ENCODE peak calls at places on chromosome 2, in seven cellular contexts. One of them, this sample, is unnamed.

GRCh38 chr2:146850746-146851145 is 994.1 kb upstream of the ACVR2A start:
- DNase-seq in activated T-cell treated with anti-CD3 and anti-CD28 coated beads, Interleukin-2, amount 50 U/mL, for 24 hours: no peak
- DNase-seq in heart right ventricle: no peak
- DNase-seq in AG04450: no peak
- DNase-seq in ovary: no peak
- DNase-seq in activated CD4-positive, alpha-beta T cell treated with anti-CD3 and anti-CD28 coated beads, Interleukin-2, amount 10 ng/mL, durations not matched to agents 7 days and 5 days: no peak
- DNase-seq in iPS DF 19.7: no peak
- DNase-seq in this sample: no peak

GRCh38 chr2:40208478-40208877 is 243.4 kb downstream of the SLC8A1 start:
- DNase-seq in AG04450: no peak
- DNase-seq in iPS DF 19.7: no peak
- DNase-seq in activated T-cell treated with anti-CD3 and anti-CD28 coated beads, Interleukin-2, amount 50 U/mL, for 24 hours: no peak
- DNase-seq in ovary: no peak
- DNase-seq in heart right ventricle: no peak
- DNase-seq in activated CD4-positive, alpha-beta T cell treated with anti-CD3 and anti-CD28 coated beads, Interleukin-2, amount 10 ng/mL, durations not matched to agents 7 days and 5 days: no peak
- DNase-seq in this sample: no peak

GRCh38 chr2:28606986-28607441 is 111.2 kb downstream of the PLB1 start:
- DNase-seq in iPS DF 19.7: no peak
- DNase-seq in heart right ventricle: no peak
- DNase-seq in ovary: no peak
- DNase-seq in activated T-cell treated with anti-CD3 and anti-CD28 coated beads, Interleukin-2, amount 50 U/mL, for 24 hours: no peak
- DNase-seq in AG04450: no peak
- DNase-seq in activated CD4-positive, alpha-beta T cell treated with anti-CD3 and anti-CD28 coated beads, Interleukin-2, amount 10 ng/mL, durations not matched to agents 7 days and 5 days: no peak
- DNase-seq in this sample: no peak

GRCh38 chr2:65278450-65279030 is 50.9 kb downstream of the ACTR2 start:
- DNase-seq in AG04450: no peak
- DNase-seq in activated CD4-positive, alpha-beta T cell treated with anti-CD3 and anti-CD28 coated beads, Interleukin-2, amount 10 ng/mL, durations not matched to agents 7 days and 5 days: no peak
- DNase-seq in ovary: no peak
- DNase-seq in heart right ventricle: no peak
- DNase-seq in iPS DF 19.7: no peak
- DNase-seq in activated T-cell treated with anti-CD3 and anti-CD28 coated beads, Interleukin-2, amount 50 U/mL, for 24 hours: no peak
- DNase-seq in this sample: no peak

GRCh38 chr2:42903821-42904575 is 111.6 kb upstream of the HAAO start:
- DNase-seq in ovary: no peak
- DNase-seq in activated CD4-positive, alpha-beta T cell treated with anti-CD3 and anti-CD28 coated beads, Interleukin-2, amount 10 ng/mL, durations not matched to agents 7 days and 5 days: no peak
- DNase-seq in AG04450: no peak
- DNase-seq in activated T-cell treated with anti-CD3 and anti-CD28 coated beads, Interleukin-2, amount 50 U/mL, for 24 hours: no peak
- DNase-seq in iPS DF 19.7: no peak
- DNase-seq in heart right ventricle: peak; percentile 33
- DNase-seq in this sample: no peak

GRCh38 chr2:213834331-213834730 is 550.1 kb downstream of the SPAG16 start:
- DNase-seq in ovary: no peak
- DNase-seq in AG04450: peak; percentile 56
- DNase-seq in iPS DF 19.7: no peak
- DNase-seq in heart right ventricle: no peak
- DNase-seq in activated CD4-positive, alpha-beta T cell treated with anti-CD3 and anti-CD28 coated beads, Interleukin-2, amount 10 ng/mL, durations not matched to agents 7 days and 5 days: no peak
- DNase-seq in activated T-cell treated with anti-CD3 and anti-CD28 coated beads, Interleukin-2, amount 50 U/mL, for 24 hours: no peak
- DNase-seq in this sample: no peak

GRCh38 chr2:200509227-200509607 is 651 bp downstream of the KCTD18 start:
- DNase-seq in ovary: peak; percentile 24
- DNase-seq in activated CD4-positive, alpha-beta T cell treated with anti-CD3 and anti-CD28 coated beads, Interleukin-2, amount 10 ng/mL, durations not matched to agents 7 days and 5 days: no peak
- DNase-seq in activated T-cell treated with anti-CD3 and anti-CD28 coated beads, Interleukin-2, amount 50 U/mL, for 24 hours: peak; percentile 50
- DNase-seq in iPS DF 19.7: no peak
- DNase-seq in heart right ventricle: peak; percentile 10
- DNase-seq in AG04450: no peak
- DNase-seq in this sample: peak; percentile 7

GRCh38 chr2:23614701-23615100 is 229.7 kb downstream of the KLHL29 start:
- DNase-seq in ovary: no peak
- DNase-seq in activated T-cell treated with anti-CD3 and anti-CD28 coated beads, Interleukin-2, amount 50 U/mL, for 24 hours: no peak
- DNase-seq in iPS DF 19.7: no peak
- DNase-seq in activated CD4-positive, alpha-beta T cell treated with anti-CD3 and anti-CD28 coated beads, Interleukin-2, amount 10 ng/mL, durations not matched to agents 7 days and 5 days: no peak
- DNase-seq in AG04450: no peak
- DNase-seq in heart right ventricle: no peak
- DNase-seq in this sample: no peak

GRCh38 chr2:63790913-63791312 is 50.8 kb upstream of the UGP2 start:
- DNase-seq in activated CD4-positive, alpha-beta T cell treated with anti-CD3 and anti-CD28 coated beads, Interleukin-2, amount 10 ng/mL, durations not matched to agents 7 days and 5 days: no peak
- DNase-seq in ovary: no peak
- DNase-seq in iPS DF 19.7: no peak
- DNase-seq in AG04450: peak; percentile 59
- DNase-seq in heart right ventricle: no peak
- DNase-seq in activated T-cell treated with anti-CD3 and anti-CD28 coated beads, Interleukin-2, amount 50 U/mL, for 24 hours: no peak
- DNase-seq in this sample: no peak

GRCh38 chr2:131027566-131028528 is 65.4 kb downstream of the FAM168B start:
- DNase-seq in iPS DF 19.7: no peak
- DNase-seq in heart right ventricle: no peak
- DNase-seq in ovary: no peak
- DNase-seq in activated CD4-positive, alpha-beta T cell treated with anti-CD3 and anti-CD28 coated beads, Interleukin-2, amount 10 ng/mL, durations not matched to agents 7 days and 5 days: peak; percentile 1
- DNase-seq in AG04450: no peak
- DNase-seq in activated T-cell treated with anti-CD3 and anti-CD28 coated beads, Interleukin-2, amount 50 U/mL, for 24 hours: no peak
- DNase-seq in this sample: no peak

GRCh38 chr2:16248571-16249105 is 308.3 kb downstream of the MYCN start:
- DNase-seq in ovary: no peak
- DNase-seq in heart right ventricle: no peak
- DNase-seq in activated CD4-positive, alpha-beta T cell treated with anti-CD3 and anti-CD28 coated beads, Interleukin-2, amount 10 ng/mL, durations not matched to agents 7 days and 5 days: no peak
- DNase-seq in iPS DF 19.7: no peak
- DNase-seq in AG04450: no peak
- DNase-seq in activated T-cell treated with anti-CD3 and anti-CD28 coated beads, Interleukin-2, amount 50 U/mL, for 24 hours: no peak
- DNase-seq in this sample: no peak

GRCh38 chr2:28360066-28360741 is 32.5 kb upstream of the FOSL2 start:
- DNase-seq in ovary: no peak
- DNase-seq in heart right ventricle: no peak
- DNase-seq in iPS DF 19.7: no peak
- DNase-seq in AG04450: no peak
- DNase-seq in activated CD4-positive, alpha-beta T cell treated with anti-CD3 and anti-CD28 coated beads, Interleukin-2, amount 10 ng/mL, durations not matched to agents 7 days and 5 days: no peak
- DNase-seq in activated T-cell treated with anti-CD3 and anti-CD28 coated beads, Interleukin-2, amount 50 U/mL, for 24 hours: no peak
- DNase-seq in this sample: no peak

GRCh38 chr2:238091426-238092060 is 8.6 kb upstream of the ESPNL start:
- DNase-seq in heart right ventricle: no peak
- DNase-seq in activated T-cell treated with anti-CD3 and anti-CD28 coated beads, Interleukin-2, amount 50 U/mL, for 24 hours: no peak
- DNase-seq in ovary: peak; percentile 7
- DNase-seq in iPS DF 19.7: no peak
- DNase-seq in AG04450: no peak
- DNase-seq in activated CD4-positive, alpha-beta T cell treated with anti-CD3 and anti-CD28 coated beads, Interleukin-2, amount 10 ng/mL, durations not matched to agents 7 days and 5 days: no peak
- DNase-seq in this sample: no peak

GRCh38 chr2:11832531-11832930 is 86.1 kb downstream of the LPIN1 start:
- DNase-seq in AG04450: no peak
- DNase-seq in activated T-cell treated with anti-CD3 and anti-CD28 coated beads, Interleukin-2, amount 50 U/mL, for 24 hours: no peak
- DNase-seq in ovary: no peak
- DNase-seq in activated CD4-positive, alpha-beta T cell treated with anti-CD3 and anti-CD28 coated beads, Interleukin-2, amount 10 ng/mL, durations not matched to agents 7 days and 5 days: no peak
- DNase-seq in heart right ventricle: no peak
- DNase-seq in iPS DF 19.7: no peak
- DNase-seq in this sample: peak; percentile 19

GRCh38 chr2:191319181-191319580 is 74.0 kb downstream of the MYO1B start:
- DNase-seq in ovary: no peak
- DNase-seq in AG04450: no peak
- DNase-seq in activated CD4-positive, alpha-beta T cell treated with anti-CD3 and anti-CD28 coated beads, Interleukin-2, amount 10 ng/mL, durations not matched to agents 7 days and 5 days: no peak
- DNase-seq in heart right ventricle: no peak
- DNase-seq in iPS DF 19.7: no peak
- DNase-seq in activated T-cell treated with anti-CD3 and anti-CD28 coated beads, Interleukin-2, amount 50 U/mL, for 24 hours: no peak
- DNase-seq in this sample: no peak

GRCh38 chr2:99957724-99958123 is 184.7 kb downstream of the AFF3 start:
- DNase-seq in heart right ventricle: no peak
- DNase-seq in iPS DF 19.7: no peak
- DNase-seq in ovary: no peak
- DNase-seq in activated T-cell treated with anti-CD3 and anti-CD28 coated beads, Interleukin-2, amount 50 U/mL, for 24 hours: no peak
- DNase-seq in activated CD4-positive, alpha-beta T cell treated with anti-CD3 and anti-CD28 coated beads, Interleukin-2, amount 10 ng/mL, durations not matched to agents 7 days and 5 days: no peak
- DNase-seq in AG04450: no peak
- DNase-seq in this sample: no peak

GRCh38 chr2:96788393-96789244 is 27.4 kb upstream of the CNNM3 start:
- DNase-seq in activated T-cell treated with anti-CD3 and anti-CD28 coated beads, Interleukin-2, amount 50 U/mL, for 24 hours: no peak
- DNase-seq in iPS DF 19.7: no peak
- DNase-seq in AG04450: no peak
- DNase-seq in activated CD4-positive, alpha-beta T cell treated with anti-CD3 and anti-CD28 coated beads, Interleukin-2, amount 10 ng/mL, durations not matched to agents 7 days and 5 days: no peak
- DNase-seq in heart right ventricle: peak; percentile 70
- DNase-seq in ovary: no peak
- DNase-seq in this sample: no peak

GRCh38 chr2:214246417-214246816 is 164.4 kb upstream of the VWC2L start:
- DNase-seq in ovary: no peak
- DNase-seq in AG04450: no peak
- DNase-seq in activated CD4-positive, alpha-beta T cell treated with anti-CD3 and anti-CD28 coated beads, Interleukin-2, amount 10 ng/mL, durations not matched to agents 7 days and 5 days: no peak
- DNase-seq in activated T-cell treated with anti-CD3 and anti-CD28 coated beads, Interleukin-2, amount 50 U/mL, for 24 hours: no peak
- DNase-seq in heart right ventricle: no peak
- DNase-seq in iPS DF 19.7: no peak
- DNase-seq in this sample: no peak

GRCh38 chr2:12587729-12588522 is 128.8 kb upstream of the TRIB2 start:
- DNase-seq in AG04450: peak; percentile 80
- DNase-seq in activated T-cell treated with anti-CD3 and anti-CD28 coated beads, Interleukin-2, amount 50 U/mL, for 24 hours: peak; percentile 38
- DNase-seq in heart right ventricle: no peak
- DNase-seq in activated CD4-positive, alpha-beta T cell treated with anti-CD3 and anti-CD28 coated beads, Interleukin-2, amount 10 ng/mL, durations not matched to agents 7 days and 5 days: no peak
- DNase-seq in ovary: peak; percentile 37
- DNase-seq in iPS DF 19.7: no peak
- DNase-seq in this sample: peak; percentile 64

GRCh38 chr2:158102446-158102845 is 770 bp downstream of the UPP2 start:
- DNase-seq in activated T-cell treated with anti-CD3 and anti-CD28 coated beads, Interleukin-2, amount 50 U/mL, for 24 hours: no peak
- DNase-seq in activated CD4-positive, alpha-beta T cell treated with anti-CD3 and anti-CD28 coated beads, Interleukin-2, amount 10 ng/mL, durations not matched to agents 7 days and 5 days: no peak
- DNase-seq in AG04450: no peak
- DNase-seq in heart right ventricle: no peak
- DNase-seq in iPS DF 19.7: no peak
- DNase-seq in ovary: no peak
- DNase-seq in this sample: no peak

GRCh38 chr2:176104338-176105077 is 2.6 kb upstream of the HOXD11 start:
- DNase-seq in activated CD4-positive, alpha-beta T cell treated with anti-CD3 and anti-CD28 coated beads, Interleukin-2, amount 10 ng/mL, durations not matched to agents 7 days and 5 days: no peak
- DNase-seq in heart right ventricle: no peak
- DNase-seq in AG04450: no peak
- DNase-seq in iPS DF 19.7: no peak
- DNase-seq in ovary: no peak
- DNase-seq in activated T-cell treated with anti-CD3 and anti-CD28 coated beads, Interleukin-2, amount 50 U/mL, for 24 hours: peak; percentile 27
- DNase-seq in this sample: no peak

GRCh38 chr2:36965751-36966369 is 476 bp downstream of the STRN start:
- DNase-seq in activated CD4-positive, alpha-beta T cell treated with anti-CD3 and anti-CD28 coated beads, Interleukin-2, amount 10 ng/mL, durations not matched to agents 7 days and 5 days: peak; percentile 48
- DNase-seq in heart right ventricle: no peak
- DNase-seq in ovary: no peak
- DNase-seq in activated T-cell treated with anti-CD3 and anti-CD28 coated beads, Interleukin-2, amount 50 U/mL, for 24 hours: peak; percentile 61
- DNase-seq in AG04450: no peak
- DNase-seq in iPS DF 19.7: no peak
- DNase-seq in this sample: peak; percentile 35

GRCh38 chr2:156319811-156320490 is 12.6 kb downstream of the NR4A2 start:
- DNase-seq in activated CD4-positive, alpha-beta T cell treated with anti-CD3 and anti-CD28 coated beads, Interleukin-2, amount 10 ng/mL, durations not matched to agents 7 days and 5 days: no peak
- DNase-seq in heart right ventricle: peak; percentile 57
- DNase-seq in ovary: peak; percentile 43
- DNase-seq in AG04450: no peak
- DNase-seq in activated T-cell treated with anti-CD3 and anti-CD28 coated beads, Interleukin-2, amount 50 U/mL, for 24 hours: no peak
- DNase-seq in iPS DF 19.7: no peak
- DNase-seq in this sample: no peak

GRCh38 chr2:216619411-216620393 is 13.5 kb upstream of the IGFBP2 start:
- DNase-seq in heart right ventricle: no peak
- DNase-seq in activated CD4-positive, alpha-beta T cell treated with anti-CD3 and anti-CD28 coated beads, Interleukin-2, amount 10 ng/mL, durations not matched to agents 7 days and 5 days: no peak
- DNase-seq in iPS DF 19.7: no peak
- DNase-seq in ovary: no peak
- DNase-seq in activated T-cell treated with anti-CD3 and anti-CD28 coated beads, Interleukin-2, amount 50 U/mL, for 24 hours: no peak
- DNase-seq in AG04450: no peak
- DNase-seq in this sample: no peak

This sample was measured in OCI-LY7.